ENCODE peak calls at places on chromosomes 2 and 18, in six cellular contexts. O is activated naive CD8-positive, alpha-beta T cell treated with anti-CD3 and anti-CD28 coated beads, Interleukin-2, amount 10 ng/mL, durations not matched to agents 7 days and 5 days; Q is neural crest cell; A is tibial artery; G is KG1; L is LoVo. W is an unnamed sample.

GRCh38 chr18:71630686-71631085 is 913.5 kb downstream of the CBLN2 start:
- DNase-seq in L (no peak), Q (no peak), O (no peak), A (no peak), G (no peak), W (no peak)

GRCh38 chr18:76412818-76413565 is 82.0 kb downstream of the ZNF516 start:
- DNase-seq in O (no peak), A (no peak), L (no peak), Q (no peak), G (no peak), W (no peak)

GRCh38 chr2:174120346-174120745 is 128.0 kb downstream of the OLA1 start:
- DNase-seq in O (no peak), G (no peak), L (peak), Q (no peak), A (no peak), W (no peak)

GRCh38 chr2:27078267-27079194 is at the start of gene EMILIN1:
- DNase-seq in L (no peak), O (no peak), Q (peak), G (no peak), A (peak), W (peak)

GRCh38 chr2:8303322-8303832 is 378.5 kb upstream of the ID2 start:
- DNase-seq in O (peak), G (peak), Q (no peak), A (peak), L (no peak), W (no peak)

GRCh38 chr2:27636766-27637165 is 7.9 kb downstream of the GPN1 start:
- DNase-seq in O (no peak), L (no peak), G (no peak), A (no peak), Q (no peak), W (no peak)

GRCh38 chr2:109662889-109663288 is 48.7 kb downstream of the SOWAHC start:
- DNase-seq in G (no peak), O (no peak), A (no peak), L (no peak), Q (no peak), W (no peak)

GRCh38 chr2:108023776-108024175 is 37.5 kb downstream of the SLC5A7 start:
- DNase-seq in G (no peak), A (no peak), L (no peak), O (no peak), Q (no peak), W (no peak)

GRCh38 chr2:97774425-97774824 is 61.0 kb downstream of the ZAP70 start:
- DNase-seq in L (no peak), G (no peak), A (no peak), O (no peak), Q (no peak), W (no peak)

GRCh38 chr18:35703043-35703688 is 121.6 kb downstream of the GALNT1 start:
- DNase-seq in O (no peak), L (no peak), A (no peak), Q (no peak), G (no peak), W (no peak)

GRCh38 chr2:199985625-199986207 is 30.3 kb downstream of the MAIP1 start:
- DNase-seq in A (no peak), G (peak), O (peak), L (peak), Q (peak), W (peak)

GRCh38 chr2:227818569-227819397 is 5.1 kb downstream of the CCL20 start:
- DNase-seq in A (peak), O (no peak), G (no peak), L (no peak), Q (no peak), W (no peak)

GRCh38 chr2:8680931-8681760 is 710 bp upstream of the ID2 start:
- DNase-seq in O (peak), Q (peak), G (peak), L (peak), A (peak), W (peak)

GRCh38 chr2:28824870-28825269 is 14.2 kb downstream of the SPDYA start:
- DNase-seq in G (no peak), A (no peak), O (no peak), Q (no peak), L (no peak), W (no peak)

GRCh38 chr2:180583441-180584140 is 396.8 kb upstream of the UBE2E3 start:
- DNase-seq in O (no peak), A (no peak), L (no peak), Q (no peak), G (no peak), W (no peak)

GRCh38 chr18:906416-907170 is 1.9 kb downstream of the ADCYAP1 start:
- DNase-seq in A (no peak), Q (no peak), L (no peak), O (peak), G (no peak), W (peak)

GRCh38 chr18:6920099-6920955 is 190.8 kb downstream of the ARHGAP28 start:
- DNase-seq in O (no peak), L (peak), G (peak), Q (peak), A (no peak), W (peak)

GRCh38 chr2:64987001-64987962 is 1.9 kb upstream of the SLC1A4 start:
- DNase-seq in Q (no peak), O (no peak), A (no peak), L (no peak), G (no peak), W (peak)

GRCh38 chr18:41553716-41554115 is 401.3 kb upstream of the PIK3C3 start:
- DNase-seq in A (no peak), L (no peak), Q (no peak), G (no peak), O (no peak), W (no peak)

GRCh38 chr2:15049096-15049993 is 416.8 kb downstream of the LRATD1 start:
- DNase-seq in G (no peak), L (no peak), Q (no peak), O (no peak), A (no peak), W (no peak)

GRCh38 chr2:173986805-173987204 is 21.6 kb upstream of the SP3 start:
- DNase-seq in L (no peak), A (no peak), O (no peak), G (no peak), Q (no peak), W (no peak)

GRCh38 chr2:219219113-219219696 is 447 bp upstream of the ABCB6 start:
- DNase-seq in O (no peak), A (no peak), G (no peak), Q (no peak), L (no peak), W (no peak)

GRCh38 chr2:43034242-43034619 is 192.2 kb downstream of the ZFP36L2 start:
- DNase-seq in L (no peak), G (no peak), Q (no peak), A (peak), O (no peak), W (no peak)

GRCh38 chr2:25340340-25340886 is 1.3 kb downstream of the DNMT3A start:
- DNase-seq in Q (no peak), L (no peak), A (peak), G (no peak), O (no peak), W (peak)

GRCh38 chr2:165239230-165239629 is at the start of gene SCN2A:
- DNase-seq in G (peak), O (no peak), L (peak), A (no peak), Q (peak), W (peak)

GRCh38 chr2:43343573-43344304 is 117.3 kb upstream of the ZFP36L2 start:
- DNase-seq in A (peak), L (no peak), O (no peak), Q (no peak), G (no peak), W (no peak)

GRCh38 chr18:62521588-62521987 is 1.2 kb upstream of the ZCCHC2 start:
- DNase-seq in O (no peak), A (no peak), Q (no peak), L (no peak), G (peak), W (no peak)

GRCh38 chr2:9422321-9423099 is 818 bp downstream of the ITGB1BP1 start:
- DNase-seq in A (peak), G (peak), L (peak), Q (no peak), O (peak), W (peak)

GRCh38 chr2:11579867-11580659 is 46.2 kb downstream of the GREB1 start:
- DNase-seq in Q (no peak), L (no peak), O (no peak), A (no peak), G (no peak), W (no peak)

GRCh38 chr2:196279496-196279895 is 108.1 kb upstream of the STK17B start:
- DNase-seq in L (no peak), G (no peak), Q (no peak), A (no peak), O (no peak), W (no peak)

GRCh38 chr18:50128506-50129271 is 66.3 kb downstream of the MYO5B start:
- DNase-seq in A (no peak), L (peak), O (no peak), G (no peak), Q (no peak), W (peak)

GRCh38 chr18:59114160-59114559 is 25.5 kb upstream of the SEC11C start:
- DNase-seq in G (no peak), L (no peak), O (no peak), Q (no peak), A (no peak), W (no peak)